ENCODE peak calls at places on chromosome 21, in five cellular contexts. R is GM12891, W is K562, J is H1, E is HepG2. L is an unnamed sample.

GRCh38 chr21:16194851-16195251 is 465.1 kb downstream of the USP25 start:
- DNase-seq in E (peak), J (no peak), R (no peak), W (no peak), L (no peak)

GRCh38 chr21:33384851-33385331 is 18.3 kb upstream of the IFNGR2 start:
- DNase-seq in J (no peak), W (no peak), E (no peak), R (no peak), L (no peak)

GRCh38 chr21:41639336-41639735 is 127.5 kb downstream of the RIPK4 start:
- DNase-seq in E (no peak), R (no peak), J (no peak), W (no peak), L (no peak)

GRCh38 chr21:46149205-46149901 is 6.0 kb downstream of the FTCD start:
- DNase-seq in J (no peak), E (peak), W (no peak), R (no peak), L (no peak)

GRCh38 chr21:14046401-14046800 is 164.4 kb downstream of the LIPI start:
- DNase-seq in R (no peak), W (no peak), E (no peak), J (no peak), L (no peak)

GRCh38 chr21:22575165-22575584 is 1577.0 kb downstream of the NCAM2 start:
- DNase-seq in E (no peak), J (peak), W (peak), R (no peak), L (no peak)

GRCh38 chr21:33760641-33761103 is 118.4 kb downstream of the ITSN1 start:
- DNase-seq in W (no peak), J (no peak), R (no peak), E (no peak), L (no peak)

GRCh38 chr21:14076143-14076806 is 134.5 kb downstream of the LIPI start:
- DNase-seq in R (no peak), W (no peak), J (no peak), E (no peak), L (no peak)

GRCh38 chr21:30900881-30901280 is 19.5 kb upstream of the KRTAP11-1 start:
- DNase-seq in J (no peak), R (no peak), E (no peak), W (no peak), L (no peak)

GRCh38 chr21:32207096-32207716 is 71.6 kb downstream of the MIS18A start:
- DNase-seq in W (no peak), R (no peak), J (no peak), E (no peak), L (no peak)

GRCh38 chr21:15293251-15293650 is 228.5 kb upstream of the NRIP1 start:
- DNase-seq in E (peak), R (no peak), J (no peak), W (no peak), L (no peak)

GRCh38 chr21:31988492-31989285 is 115.9 kb downstream of the HUNK start:
- DNase-seq in E (no peak), R (no peak), W (no peak), J (no peak), L (no peak)

GRCh38 chr21:46131721-46132651 is 23.4 kb downstream of the FTCD start:
- DNase-seq in E (no peak), J (no peak), W (no peak), R (no peak), L (no peak)

GRCh38 chr21:14630556-14631069 is 84.5 kb upstream of the SAMSN1 start:
- DNase-seq in R (no peak), W (peak), J (no peak), E (no peak), L (no peak)

GRCh38 chr21:41678016-41678935 is 88.6 kb downstream of the RIPK4 start:
- DNase-seq in J (no peak), W (no peak), R (no peak), E (peak), L (no peak)

GRCh38 chr21:37207441-37208009 is 59.6 kb downstream of the VPS26C start:
- DNase-seq in J (no peak), E (peak), R (no peak), W (no peak), L (peak)

GRCh38 chr21:15592271-15592860 is 137.4 kb upstream of the USP25 start:
- DNase-seq in W (peak), E (peak), J (no peak), R (no peak), L (no peak)

GRCh38 chr21:36141513-36141925 is 6.6 kb downstream of the CBR3 start:
- DNase-seq in E (peak), R (peak), W (peak), J (peak), L (peak)

GRCh38 chr21:36676039-36676950 is 22.6 kb upstream of the SIM2 start:
- DNase-seq in W (no peak), J (no peak), R (no peak), E (no peak), L (no peak)

GRCh38 chr21:15301736-15302135 is 236.9 kb upstream of the NRIP1 start:
- DNase-seq in E (peak), W (no peak), J (no peak), R (no peak), L (no peak)

GRCh38 chr21:31526040-31526439 is 133.5 kb upstream of the SOD1 start:
- DNase-seq in E (no peak), J (no peak), W (no peak), R (no peak), L (no peak)

GRCh38 chr21:38753114-38754100 is 52.3 kb upstream of the ETS2 start:
- DNase-seq in W (no peak), J (no peak), E (no peak), R (no peak), L (no peak)
- TF ChIP-seq POLR2AphosphoS5 in W (no peak), J (no peak), E (no peak), R (no peak), L (no peak)

GRCh38 chr21:29224006-29224405 is 74.7 kb upstream of the BACH1 start:
- DNase-seq in W (no peak), R (no peak), J (no peak), E (no peak), L (no peak)
- TF ChIP-seq TAF1 in W (no peak), R (no peak), J (no peak), E (no peak), L (no peak)

DNA sequence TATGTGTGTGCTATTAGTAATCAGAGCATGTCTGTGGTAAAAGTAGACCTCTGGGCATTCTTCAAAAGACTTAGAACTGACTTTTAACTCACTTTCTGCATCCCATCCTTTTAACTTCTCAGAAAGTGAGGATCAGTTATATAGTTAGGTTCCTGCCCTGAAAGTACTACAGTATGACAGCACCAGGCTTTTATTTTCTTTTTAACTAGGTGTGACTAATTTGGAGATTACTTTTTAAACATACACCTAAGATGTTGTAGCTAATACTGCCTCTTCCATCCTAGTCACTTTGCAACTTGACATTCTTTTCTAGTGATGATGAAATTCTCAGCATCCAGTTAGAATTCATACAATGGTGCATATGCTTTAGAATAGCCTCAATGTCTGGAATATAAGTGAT is 24.6 kb downstream of the RUNX1 start:
- DNase-seq in J (no peak), E (no peak), R (no peak), W (no peak), L (no peak)
- TF ChIP-seq POLR2A in J (no peak), E (no peak), R (no peak), W (no peak), L (no peak)

DNA sequence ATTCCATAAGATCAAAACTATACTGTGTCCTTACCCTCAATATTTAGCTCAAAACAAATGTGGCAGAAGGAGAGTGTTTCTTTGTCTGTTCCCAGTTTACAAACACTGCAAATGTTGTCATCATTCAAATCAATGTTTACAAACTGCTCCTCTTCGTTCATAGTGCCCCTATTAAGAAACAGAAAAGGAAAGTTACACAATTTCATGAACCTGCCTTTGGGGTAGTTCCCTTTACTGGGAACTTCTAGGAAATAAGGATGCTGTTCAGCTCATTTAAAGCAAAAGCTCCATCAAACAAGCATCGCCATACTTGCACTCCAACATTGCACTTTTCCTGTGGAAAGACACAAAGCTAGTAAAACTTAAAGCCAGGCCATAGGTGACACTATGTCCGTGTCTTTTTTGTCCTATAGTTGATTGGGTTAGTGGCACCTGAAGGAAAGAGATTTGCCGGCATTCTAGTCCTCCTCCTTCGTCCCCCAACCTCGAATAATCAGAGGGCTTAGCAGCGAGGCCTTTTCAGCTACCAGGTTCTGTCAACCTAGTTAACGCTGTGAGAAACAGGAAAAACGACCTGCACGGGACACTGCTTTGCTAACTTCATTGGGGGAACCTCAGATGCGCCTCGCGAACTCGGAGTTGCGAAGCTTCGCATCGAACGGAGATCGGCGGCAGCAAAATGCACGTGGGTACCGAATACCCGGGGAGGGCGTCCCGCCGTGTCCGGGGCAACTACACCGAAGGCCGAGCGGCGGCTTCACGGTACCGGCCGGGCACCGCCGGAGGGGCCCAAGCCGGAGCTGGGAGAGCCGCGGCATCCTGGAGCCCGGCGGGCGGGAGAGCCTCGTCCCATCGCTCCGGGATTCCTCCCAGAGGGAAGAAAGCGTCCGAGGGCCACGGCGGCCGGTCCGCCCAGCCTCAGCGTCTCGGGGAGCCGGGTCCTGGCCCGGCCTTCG is 720 bp downstream of the C21orf91 start:
- DNase-seq in R (peak), E (peak), W (no peak), J (peak), L (no peak)
- TF ChIP-seq POLR2AphosphoS5 in R (no peak), E (no peak), W (no peak), J (no peak), L (no peak)

DNA sequence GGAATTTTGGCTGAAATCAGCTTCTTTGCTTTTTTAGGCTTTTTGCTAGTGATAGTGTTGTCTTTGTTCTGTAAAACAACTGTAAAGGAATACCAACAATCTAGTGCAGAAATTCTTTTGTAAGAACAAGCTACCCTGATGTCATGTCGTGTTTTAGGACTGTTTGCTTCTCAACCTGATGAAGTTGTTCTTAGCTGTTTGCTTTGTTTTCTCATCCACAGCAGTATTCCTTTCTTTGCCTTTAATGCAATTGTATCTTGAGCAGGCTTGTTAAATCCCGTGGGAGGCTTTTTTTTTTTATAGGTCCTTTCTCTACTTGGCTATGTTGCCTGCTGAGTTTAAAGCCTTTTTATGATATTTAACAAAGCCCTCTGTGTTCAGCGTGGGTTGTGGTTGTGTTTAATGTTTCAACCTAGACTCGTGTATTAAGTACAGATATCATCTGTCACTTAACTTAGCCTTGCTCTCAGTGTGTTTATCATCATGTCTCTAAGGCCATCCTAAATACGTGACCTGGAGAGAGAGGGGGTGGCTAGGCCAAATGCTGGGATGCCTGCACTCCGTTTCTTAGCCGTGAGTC is 31.6 kb downstream of the ADARB1 start:
- DNase-seq in R (no peak), E (no peak), J (no peak), W (no peak), L (no peak)
- TF ChIP-seq TAF1 in R (no peak), E (no peak), J (no peak), W (no peak), L (no peak)

GRCh38 chr21:26845066-26845749 is at the start of gene ADAMTS1:
- DNase-seq in W (no peak), J (peak), R (no peak), E (peak), L (no peak)
- TF ChIP-seq POLR2A in W (no peak), J (peak), R (no peak), E (no peak), L (no peak)

GRCh38 chr21:29386803-29387202 is 88.1 kb downstream of the BACH1 start:
- DNase-seq in E (no peak), W (no peak), R (no peak), J (no peak), L (no peak)

GRCh38 chr21:29379517-29380054 is 80.9 kb downstream of the BACH1 start:
- DNase-seq in E (no peak), W (no peak), J (no peak), R (no peak), L (no peak)

GRCh38 chr21:29378814-29379213 is 80.1 kb downstream of the BACH1 start:
- DNase-seq in W (no peak), R (no peak), E (no peak), J (no peak), L (no peak)

GRCh38 chr21:29384608-29385359 is 86.1 kb downstream of the BACH1 start:
- DNase-seq in E (no peak), W (no peak), R (no peak), J (no peak), L (no peak)

DNA sequence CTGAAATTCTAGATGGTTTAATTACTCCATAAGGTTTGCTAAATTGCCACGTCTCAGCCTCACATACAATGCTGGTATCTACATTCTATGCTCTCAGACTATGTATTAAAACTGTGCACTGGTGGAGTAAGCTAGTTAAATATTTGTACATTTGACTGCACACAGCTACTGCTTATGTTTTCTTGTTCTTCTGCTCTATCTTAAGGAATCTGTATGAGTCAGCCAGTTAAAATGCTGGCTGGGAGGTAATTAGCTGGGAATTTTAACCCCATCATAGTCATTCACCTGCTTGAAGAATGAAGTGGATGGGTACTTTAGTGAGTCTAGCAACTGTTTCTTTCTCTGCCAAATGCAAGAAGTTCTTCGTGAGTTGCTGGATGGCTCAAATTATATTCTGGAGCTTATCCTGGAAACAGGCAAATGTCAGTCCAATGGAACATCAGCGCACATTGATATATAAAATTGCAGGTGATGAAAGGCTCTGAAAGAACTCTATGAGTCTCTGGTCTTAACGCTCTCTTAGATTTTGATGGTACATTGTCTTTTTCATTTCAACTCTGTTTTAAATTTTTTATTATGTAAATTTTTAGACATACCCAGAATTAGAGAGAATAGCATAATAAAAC is 83.4 kb downstream of the BACH1 start:
- DNase-seq in W (no peak), R (no peak), J (no peak), E (peak), L (no peak)
- TF ChIP-seq POLR2AphosphoS5 in W (no peak), R (no peak), J (no peak), E (no peak), L (no peak)

GRCh38 chr21:42746240-42746592 is 92.8 kb downstream of the PDE9A start:
- DNase-seq in R (no peak), J (no peak), E (no peak), W (no peak), L (no peak)
- TF ChIP-seq TAF1 in R (no peak), J (no peak), E (no peak), W (no peak), L (no peak)

DNA sequence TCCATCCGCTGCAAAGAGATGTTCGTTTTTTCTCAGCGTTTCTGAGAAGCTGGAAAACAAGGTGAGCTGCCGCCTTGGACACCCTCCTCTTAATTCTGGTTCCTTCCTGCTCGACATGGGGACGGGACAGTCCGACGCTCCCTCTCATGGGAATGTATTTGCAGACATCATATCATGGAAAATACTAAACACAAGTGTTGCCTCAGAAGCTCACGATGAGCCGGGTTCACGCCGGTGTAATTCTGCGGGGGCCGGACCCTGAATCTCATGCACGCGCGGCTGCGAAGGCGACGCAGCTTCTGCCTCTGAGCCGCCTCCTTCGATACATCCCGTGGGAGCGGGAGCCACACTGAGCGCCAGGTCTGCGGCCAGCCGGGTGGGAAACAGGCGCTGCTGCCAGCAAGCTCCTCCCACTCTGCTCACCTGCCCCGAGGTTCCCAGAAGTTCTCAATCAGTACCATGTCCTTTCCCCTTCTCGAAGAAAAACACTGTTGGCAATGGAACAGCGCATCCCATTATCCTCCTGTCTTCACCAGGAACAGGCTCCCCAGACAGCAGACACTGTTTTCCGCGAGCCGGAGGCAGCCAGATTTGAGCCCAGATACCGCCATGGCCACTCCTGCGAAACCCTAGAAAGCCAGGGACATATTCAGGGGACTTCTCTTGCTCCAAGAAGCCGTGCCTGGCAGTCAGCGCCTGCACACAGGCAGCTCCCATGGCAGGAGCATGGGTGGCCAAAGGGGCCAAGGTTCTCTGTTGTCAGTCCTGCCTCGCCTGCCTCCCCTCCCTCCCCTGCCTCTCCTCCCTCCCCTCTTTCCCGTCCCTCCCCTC is 98.0 kb downstream of the WDR4 start:
- DNase-seq in W (no peak), E (peak), R (no peak), J (peak), L (no peak)
- TF ChIP-seq POLR2A in W (no peak), E (no peak), R (no peak), J (no peak), L (no peak)

L was measured in GM12892.